ENCODE peak calls at places on chromosomes 7 and 10, in five cellular contexts. J, O, K, L and Y are unnamed samples.
A peak's percentile ranks its signal among the peaks of the same experiment; 100 is the strongest.

GRCh38 chr7:45689011-45689796 is 115.0 kb downstream of the ADCY1 start:
- DNase-seq in K (peak; percentile 72), J (peak; percentile 72), O (peak; percentile 50), L (peak; percentile 21), Y (peak; percentile 72)

GRCh38 chr7:159211540-159212182 is 67.0 kb upstream of the VIPR2 start:
- DNase-seq in J (no peak), L (no peak), K (no peak), O (no peak), Y (no peak)

GRCh38 chr10:98433881-98434732 is 12.6 kb downstream of the HPS1 start:
- DNase-seq in K (peak; percentile 18), J (peak; percentile 49), L (peak; percentile 47), O (no peak), Y (no peak)

GRCh38 chr10:68247931-68248330 is 16.0 kb upstream of the ATOH7 start:
- DNase-seq in O (no peak), J (no peak), K (no peak), L (no peak), Y (no peak)

GRCh38 chr7:29115130-29115529 is 31.2 kb downstream of the CPVL start:
- DNase-seq in K (no peak), J (no peak), L (no peak), O (no peak), Y (no peak)

GRCh38 chr10:119803264-119803663 is 69.4 kb downstream of the MCMBP start:
- DNase-seq in L (no peak), O (peak; percentile 73), K (peak; percentile 77), J (peak; percentile 70), Y (no peak)

GRCh38 chr7:130352335-130353074 is 7.9 kb downstream of the CPA5 start:
- DNase-seq in J (peak; percentile 86), K (peak; percentile 79), L (peak; percentile 62), O (peak; percentile 68), Y (no peak)

GRCh38 chr7:106752345-106752744 is 91.4 kb upstream of the CCDC71L start:
- DNase-seq in L (no peak), K (no peak), O (no peak), J (no peak), Y (no peak)

GRCh38 chr7:501526-501925 is 18.1 kb downstream of the PDGFA start:
- DNase-seq in J (no peak), O (no peak), L (no peak), K (no peak), Y (no peak)

GRCh38 chr7:157657741-157658740 is 321.2 kb downstream of the DNAJB6 start:
- DNase-seq in L (no peak), O (no peak), K (no peak), J (no peak), Y (no peak)

GRCh38 chr7:107387077-107387476 is 82.8 kb upstream of the GPR22 start:
- DNase-seq in J (peak; percentile 83), O (peak; percentile 78), K (no peak), L (peak; percentile 78), Y (peak; percentile 81)

GRCh38 chr10:127407551-127407950 is 141.6 kb upstream of the NPS start:
- DNase-seq in O (no peak), L (no peak), K (no peak), J (no peak), Y (no peak)

GRCh38 chr7:51350195-51350896 is 33.7 kb upstream of the COBL start:
- DNase-seq in O (no peak), L (no peak), K (no peak), J (peak; percentile 24), Y (no peak)

GRCh38 chr10:43054593-43054992 is 22.3 kb upstream of the RET start:
- DNase-seq in O (no peak), L (no peak), K (no peak), J (no peak), Y (no peak)

GRCh38 chr7:37211097-37211496 is 237.6 kb downstream of the ELMO1 start:
- DNase-seq in O (no peak), L (no peak), K (peak; percentile 57), J (peak; percentile 87), Y (no peak)

GRCh38 chr10:29412452-29413004 is 123.7 kb downstream of the LYZL1 start:
- DNase-seq in L (no peak), J (no peak), O (no peak), K (peak; percentile 42), Y (no peak)

GRCh38 chr10:95308389-95309302 is 17.8 kb upstream of the PDLIM1 start:
- DNase-seq in J (peak; percentile 97), L (peak; percentile 90), K (peak; percentile 94), O (peak; percentile 98), Y (peak; percentile 83)

GRCh38 chr10:90226526-90226925 is 525.1 kb downstream of the KIF20B start:
- DNase-seq in J (no peak), O (no peak), L (no peak), K (no peak), Y (no peak)

GRCh38 chr10:69869291-69869841 is 67.7 kb downstream of the COL13A1 start:
- DNase-seq in J (peak; percentile 59), O (no peak), K (peak; percentile 88), L (peak; percentile 46), Y (no peak)

GRCh38 chr10:96612052-96612830 is 25.4 kb upstream of the TM9SF3 start:
- DNase-seq in O (no peak), K (no peak), J (no peak), L (no peak), Y (no peak)

GRCh38 chr7:98116656-98117461 is 10.2 kb downstream of the LMTK2 start:
- DNase-seq in L (peak; percentile 33), K (peak; percentile 3), J (peak; percentile 68), O (peak; percentile 86), Y (no peak)

GRCh38 chr7:36276428-36277246 is 113.0 kb upstream of the ANLN start:
- DNase-seq in J (peak; percentile 24), L (no peak), O (no peak), K (no peak), Y (no peak)

GRCh38 chr7:101207459-101207858 is 6.6 kb upstream of the MOGAT3 start:
- DNase-seq in K (no peak), L (no peak), O (no peak), J (no peak), Y (no peak)

GRCh38 chr10:25068152-25069058 is 52.0 kb downstream of the THNSL1 start:
- DNase-seq in L (peak; percentile 49), J (peak; percentile 26), O (peak; percentile 70), K (peak; percentile 87), Y (peak; percentile 78)

GRCh38 chr7:28958235-28958945 is at the start of gene TRIL:
- DNase-seq in K (peak; percentile 77), J (peak; percentile 74), L (peak; percentile 48), O (peak; percentile 29), Y (peak; percentile 73)

GRCh38 chr10:14773551-14774213 is 1.0 kb downstream of the FAM107B start:
- DNase-seq in L (no peak), J (no peak), O (no peak), K (peak; percentile 15), Y (no peak)

GRCh38 chr7:151838861-151839381 is 38.0 kb downstream of the PRKAG2 start:
- DNase-seq in K (no peak), L (no peak), J (no peak), O (no peak), Y (no peak)

GRCh38 chr10:44198096-44198779 is 186.7 kb downstream of the CXCL12 start:
- DNase-seq in L (no peak), O (peak; percentile 37), K (no peak), J (no peak), Y (no peak)

GRCh38 chr10:113657544-113657943 is 6.3 kb downstream of the NRAP start:
- DNase-seq in J (no peak), O (no peak), L (no peak), K (no peak), Y (no peak)

GRCh38 chr7:99562114-99562784 is 3.8 kb downstream of the ZNF655 start:
- DNase-seq in J (no peak), K (peak; percentile 15), L (no peak), O (no peak), Y (no peak)
- H3K27ac ChIP-seq in J (peak overlapping the region; percentile 96), K (peak overlapping the region; percentile 96), L (peak overlapping the region; percentile 20), O (peak overlapping the region; percentile 98), Y (peak overlapping the region; percentile 59)

DNA sequence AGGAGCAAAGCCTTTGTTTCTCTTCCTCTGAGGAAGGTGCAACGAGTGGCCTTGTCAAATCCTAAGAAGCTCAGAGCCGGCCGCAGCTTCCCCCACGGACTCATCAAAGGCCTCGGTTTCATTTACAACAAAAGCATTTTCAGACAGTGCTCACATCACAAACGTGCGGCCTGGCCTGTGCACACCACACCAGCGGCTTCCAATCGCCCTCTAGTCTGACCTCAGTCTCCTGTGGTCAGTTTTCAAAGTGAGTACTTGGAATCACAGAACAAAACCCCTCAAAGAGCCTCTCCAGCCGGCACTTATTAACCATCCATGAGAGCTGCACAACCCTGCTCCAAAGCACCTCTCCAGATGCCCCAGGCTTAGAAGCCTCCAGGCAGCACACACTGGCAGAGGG is 3.3 kb downstream of the RADIL start:
- DNase-seq in L (no peak), O (no peak), J (no peak), K (no peak), Y (no peak)
- H3K27ac ChIP-seq in L (no peak overlapping the region), O (no peak overlapping the region), J (no peak overlapping the region), K (no peak overlapping the region), Y (no peak overlapping the region)

GRCh38 chr10:103915794-103916193 is 2.2 kb downstream of the STN1 start:
- DNase-seq in J (peak; percentile 17), K (no peak), L (no peak), O (no peak), Y (no peak)

GRCh38 chr10:103918053-103918846 is at the start of gene STN1:
- DNase-seq in L (peak; percentile 96), O (peak; percentile 86), K (peak; percentile 99), J (peak; percentile 96), Y (peak; percentile 99)

GRCh38 chr10:103916254-103916653 is 1.7 kb downstream of the STN1 start:
- DNase-seq in L (no peak), J (peak; percentile 32), O (no peak), K (peak; percentile 31), Y (no peak)

GRCh38 chr10:103917326-103918052 is 495 bp downstream of the STN1 start:
- DNase-seq in L (no peak), K (peak; percentile 76), O (no peak), J (no peak), Y (no peak)

DNA sequence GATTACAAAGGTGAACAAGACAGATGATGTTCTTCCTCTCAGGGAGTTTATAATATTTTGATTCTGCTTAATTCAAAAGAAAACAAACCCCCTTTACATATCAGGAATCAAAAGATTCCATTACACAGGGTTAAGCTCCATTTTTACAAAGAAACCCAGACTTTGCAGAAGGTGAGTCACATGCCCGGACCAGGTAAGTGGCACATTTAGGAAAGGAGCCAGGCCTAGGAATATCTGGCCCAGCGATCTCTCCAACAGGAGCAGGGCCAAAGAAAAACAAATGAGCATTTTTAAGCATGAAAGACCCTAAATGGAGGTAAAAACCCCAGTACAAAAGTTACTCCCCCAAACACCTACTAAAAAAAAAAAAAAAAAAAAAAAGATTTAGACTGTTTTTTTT is 1.1 kb downstream of the STN1 start:
- DNase-seq in J (no peak), K (no peak), L (no peak), O (no peak), Y (no peak)
- H3K27ac ChIP-seq in J (peak overlapping the region; percentile 100), K (no peak overlapping the region), L (peak overlapping the region; percentile 48), O (no peak overlapping the region), Y (no peak overlapping the region)

DNA sequence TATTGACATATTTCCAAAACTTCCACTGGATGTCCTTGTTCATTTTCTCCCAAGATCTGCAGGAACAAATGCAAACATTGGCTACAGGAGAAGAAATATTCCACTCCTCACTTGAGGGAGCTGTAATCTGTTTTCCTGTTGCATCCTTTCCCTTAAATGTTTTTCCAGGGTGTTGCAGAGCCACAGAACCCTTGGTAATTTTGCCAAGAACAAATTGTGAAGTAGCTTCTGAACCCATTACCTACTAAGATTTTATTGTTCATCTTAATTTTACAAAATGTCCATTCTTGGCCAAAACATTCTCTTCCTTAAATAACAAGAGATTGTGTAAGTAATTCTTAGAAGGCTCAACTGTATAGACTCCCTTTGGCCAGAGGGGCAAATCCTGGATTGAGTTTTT is 177.0 kb downstream of the GNAT3 start:
- DNase-seq in O (no peak), K (no peak), J (peak; percentile 64), L (peak; percentile 33), Y (no peak)
- H3K27ac ChIP-seq in O (no peak overlapping the region), K (no peak overlapping the region), J (no peak overlapping the region), L (no peak overlapping the region), Y (no peak overlapping the region)